ENCODE peak calls at places on chromosomes 6 and 20, in eight cellular contexts. One of them, this sample, is unnamed.

GRCh38 chr20:23613676-23614075 is 8.0 kb upstream of the CST9 start:
- DNase-seq in GM13977: no peak
- DNase-seq in stimulated activated CD8-positive, alpha-beta memory T cell treated with anti-CD3 and anti-CD28 coated beads, Interleukin-7, amount 100 ng/mL, for 1 hour: no peak
- DNase-seq in stimulated activated naive CD8-positive, alpha-beta T cell treated with anti-CD3 and anti-CD28 coated beads, Interleukin-15, amount 100 ng/mL, for 72 hours: no peak
- DNase-seq in fibroblast of the aortic adventitia: peak; percentile 71
- DNase-seq in NCI-H2171 treated with DMSO at 0.1 percent for 48 hours: no peak
- DNase-seq in NCI-H82: no peak
- DNase-seq in LoVo: no peak
- DNase-seq in this sample: no peak

GRCh38 chr6:90124904-90125510 is 171.6 kb downstream of the BACH2 start:
- DNase-seq in stimulated activated naive CD8-positive, alpha-beta T cell treated with anti-CD3 and anti-CD28 coated beads, Interleukin-15, amount 100 ng/mL, for 72 hours: no peak
- DNase-seq in stimulated activated CD8-positive, alpha-beta memory T cell treated with anti-CD3 and anti-CD28 coated beads, Interleukin-7, amount 100 ng/mL, for 1 hour: no peak
- DNase-seq in NCI-H2171 treated with DMSO at 0.1 percent for 48 hours: no peak
- DNase-seq in LoVo: no peak
- DNase-seq in NCI-H82: no peak
- DNase-seq in fibroblast of the aortic adventitia: no peak
- DNase-seq in GM13977: no peak
- DNase-seq in this sample: no peak

GRCh38 chr6:36442083-36442670 is 477 bp downstream of the PXT1 start:
- DNase-seq in LoVo: no peak
- DNase-seq in stimulated activated naive CD8-positive, alpha-beta T cell treated with anti-CD3 and anti-CD28 coated beads, Interleukin-15, amount 100 ng/mL, for 72 hours: no peak
- DNase-seq in fibroblast of the aortic adventitia: no peak
- DNase-seq in GM13977: no peak
- DNase-seq in stimulated activated CD8-positive, alpha-beta memory T cell treated with anti-CD3 and anti-CD28 coated beads, Interleukin-7, amount 100 ng/mL, for 1 hour: no peak
- DNase-seq in NCI-H82: no peak
- DNase-seq in NCI-H2171 treated with DMSO at 0.1 percent for 48 hours: no peak
- DNase-seq in this sample: no peak

GRCh38 chr6:120077489-120077888 is 727.9 kb upstream of the MAN1A1 start:
- DNase-seq in NCI-H82: peak; percentile 69
- DNase-seq in stimulated activated naive CD8-positive, alpha-beta T cell treated with anti-CD3 and anti-CD28 coated beads, Interleukin-15, amount 100 ng/mL, for 72 hours: no peak
- DNase-seq in GM13977: no peak
- DNase-seq in LoVo: peak; percentile 16
- DNase-seq in fibroblast of the aortic adventitia: peak; percentile 3
- DNase-seq in stimulated activated CD8-positive, alpha-beta memory T cell treated with anti-CD3 and anti-CD28 coated beads, Interleukin-7, amount 100 ng/mL, for 1 hour: no peak
- DNase-seq in NCI-H2171 treated with DMSO at 0.1 percent for 48 hours: peak; percentile 48
- DNase-seq in this sample: no peak

GRCh38 chr20:45880988-45881788 is at the start of gene ZSWIM1:
- DNase-seq in GM13977: peak; percentile 98
- DNase-seq in fibroblast of the aortic adventitia: peak; percentile 100
- DNase-seq in NCI-H82: peak; percentile 100
- DNase-seq in LoVo: peak; percentile 97
- DNase-seq in stimulated activated naive CD8-positive, alpha-beta T cell treated with anti-CD3 and anti-CD28 coated beads, Interleukin-15, amount 100 ng/mL, for 72 hours: peak; percentile 98
- DNase-seq in NCI-H2171 treated with DMSO at 0.1 percent for 48 hours: peak; percentile 99
- DNase-seq in stimulated activated CD8-positive, alpha-beta memory T cell treated with anti-CD3 and anti-CD28 coated beads, Interleukin-7, amount 100 ng/mL, for 1 hour: peak; percentile 97
- DNase-seq in this sample: peak; percentile 99

GRCh38 chr6:161308075-161308655 is 34.3 kb upstream of the AGPAT4 start:
- DNase-seq in fibroblast of the aortic adventitia: no peak
- DNase-seq in NCI-H82: no peak
- DNase-seq in GM13977: no peak
- DNase-seq in LoVo: no peak
- DNase-seq in stimulated activated CD8-positive, alpha-beta memory T cell treated with anti-CD3 and anti-CD28 coated beads, Interleukin-7, amount 100 ng/mL, for 1 hour: no peak
- DNase-seq in NCI-H2171 treated with DMSO at 0.1 percent for 48 hours: no peak
- DNase-seq in stimulated activated naive CD8-positive, alpha-beta T cell treated with anti-CD3 and anti-CD28 coated beads, Interleukin-15, amount 100 ng/mL, for 72 hours: no peak
- DNase-seq in this sample: no peak

GRCh38 chr6:151436814-151437213 is 15.1 kb downstream of the RMND1 start:
- DNase-seq in GM13977: no peak
- DNase-seq in fibroblast of the aortic adventitia: peak; percentile 89
- DNase-seq in stimulated activated naive CD8-positive, alpha-beta T cell treated with anti-CD3 and anti-CD28 coated beads, Interleukin-15, amount 100 ng/mL, for 72 hours: no peak
- DNase-seq in stimulated activated CD8-positive, alpha-beta memory T cell treated with anti-CD3 and anti-CD28 coated beads, Interleukin-7, amount 100 ng/mL, for 1 hour: no peak
- DNase-seq in NCI-H82: no peak
- DNase-seq in NCI-H2171 treated with DMSO at 0.1 percent for 48 hours: no peak
- DNase-seq in LoVo: no peak
- DNase-seq in this sample: no peak

GRCh38 chr6:98498359-98498758 is 336.0 kb upstream of the POU3F2 start:
- DNase-seq in LoVo: no peak
- DNase-seq in stimulated activated CD8-positive, alpha-beta memory T cell treated with anti-CD3 and anti-CD28 coated beads, Interleukin-7, amount 100 ng/mL, for 1 hour: no peak
- DNase-seq in NCI-H2171 treated with DMSO at 0.1 percent for 48 hours: no peak
- DNase-seq in GM13977: no peak
- DNase-seq in stimulated activated naive CD8-positive, alpha-beta T cell treated with anti-CD3 and anti-CD28 coated beads, Interleukin-15, amount 100 ng/mL, for 72 hours: no peak
- DNase-seq in NCI-H82: no peak
- DNase-seq in fibroblast of the aortic adventitia: no peak
- DNase-seq in this sample: no peak

GRCh38 chr6:36204068-36204753 is 7.7 kb downstream of the BRPF3 start:
- DNase-seq in fibroblast of the aortic adventitia: no peak
- DNase-seq in NCI-H2171 treated with DMSO at 0.1 percent for 48 hours: no peak
- DNase-seq in stimulated activated naive CD8-positive, alpha-beta T cell treated with anti-CD3 and anti-CD28 coated beads, Interleukin-15, amount 100 ng/mL, for 72 hours: peak; percentile 54
- DNase-seq in GM13977: no peak
- DNase-seq in NCI-H82: no peak
- DNase-seq in stimulated activated CD8-positive, alpha-beta memory T cell treated with anti-CD3 and anti-CD28 coated beads, Interleukin-7, amount 100 ng/mL, for 1 hour: no peak
- DNase-seq in LoVo: no peak
- DNase-seq in this sample: no peak

GRCh38 chr6:84953401-84953800 is 189.0 kb upstream of the TBX18 start:
- DNase-seq in LoVo: no peak
- DNase-seq in stimulated activated CD8-positive, alpha-beta memory T cell treated with anti-CD3 and anti-CD28 coated beads, Interleukin-7, amount 100 ng/mL, for 1 hour: no peak
- DNase-seq in NCI-H82: no peak
- DNase-seq in GM13977: no peak
- DNase-seq in NCI-H2171 treated with DMSO at 0.1 percent for 48 hours: no peak
- DNase-seq in stimulated activated naive CD8-positive, alpha-beta T cell treated with anti-CD3 and anti-CD28 coated beads, Interleukin-15, amount 100 ng/mL, for 72 hours: no peak
- DNase-seq in fibroblast of the aortic adventitia: no peak
- DNase-seq in this sample: no peak

GRCh38 chr20:44963325-44964215 is 2.7 kb upstream of the STK4 start:
- DNase-seq in fibroblast of the aortic adventitia: no peak
- DNase-seq in LoVo: no peak
- DNase-seq in NCI-H82: peak; percentile 38
- DNase-seq in GM13977: no peak
- DNase-seq in stimulated activated CD8-positive, alpha-beta memory T cell treated with anti-CD3 and anti-CD28 coated beads, Interleukin-7, amount 100 ng/mL, for 1 hour: no peak
- DNase-seq in NCI-H2171 treated with DMSO at 0.1 percent for 48 hours: no peak
- DNase-seq in stimulated activated naive CD8-positive, alpha-beta T cell treated with anti-CD3 and anti-CD28 coated beads, Interleukin-15, amount 100 ng/mL, for 72 hours: no peak
- DNase-seq in this sample: no peak

GRCh38 chr6:139381216-139381615 is 6.8 kb upstream of the CITED2 start:
- DNase-seq in stimulated activated CD8-positive, alpha-beta memory T cell treated with anti-CD3 and anti-CD28 coated beads, Interleukin-7, amount 100 ng/mL, for 1 hour: no peak
- DNase-seq in fibroblast of the aortic adventitia: peak; percentile 64
- DNase-seq in GM13977: no peak
- DNase-seq in NCI-H2171 treated with DMSO at 0.1 percent for 48 hours: no peak
- DNase-seq in stimulated activated naive CD8-positive, alpha-beta T cell treated with anti-CD3 and anti-CD28 coated beads, Interleukin-15, amount 100 ng/mL, for 72 hours: no peak
- DNase-seq in NCI-H82: no peak
- DNase-seq in LoVo: no peak
- DNase-seq in this sample: no peak

GRCh38 chr6:56958481-56958880 is 3.6 kb downstream of the BEND6 start:
- DNase-seq in NCI-H2171 treated with DMSO at 0.1 percent for 48 hours: no peak
- DNase-seq in stimulated activated CD8-positive, alpha-beta memory T cell treated with anti-CD3 and anti-CD28 coated beads, Interleukin-7, amount 100 ng/mL, for 1 hour: no peak
- DNase-seq in LoVo: no peak
- DNase-seq in stimulated activated naive CD8-positive, alpha-beta T cell treated with anti-CD3 and anti-CD28 coated beads, Interleukin-15, amount 100 ng/mL, for 72 hours: no peak
- DNase-seq in GM13977: no peak
- DNase-seq in fibroblast of the aortic adventitia: peak; percentile 72
- DNase-seq in NCI-H82: no peak
- DNase-seq in this sample: no peak

GRCh38 chr6:111653961-111654360 is 48.3 kb upstream of the TRAF3IP2 start:
- DNase-seq in stimulated activated naive CD8-positive, alpha-beta T cell treated with anti-CD3 and anti-CD28 coated beads, Interleukin-15, amount 100 ng/mL, for 72 hours: no peak
- DNase-seq in fibroblast of the aortic adventitia: no peak
- DNase-seq in GM13977: no peak
- DNase-seq in NCI-H82: no peak
- DNase-seq in stimulated activated CD8-positive, alpha-beta memory T cell treated with anti-CD3 and anti-CD28 coated beads, Interleukin-7, amount 100 ng/mL, for 1 hour: no peak
- DNase-seq in NCI-H2171 treated with DMSO at 0.1 percent for 48 hours: peak; percentile 89
- DNase-seq in LoVo: peak; percentile 33
- DNase-seq in this sample: no peak

GRCh38 chr20:1803216-1804128 is 91.7 kb upstream of the SIRPA start:
- DNase-seq in stimulated activated naive CD8-positive, alpha-beta T cell treated with anti-CD3 and anti-CD28 coated beads, Interleukin-15, amount 100 ng/mL, for 72 hours: peak; percentile 8
- DNase-seq in GM13977: peak; percentile 77
- DNase-seq in stimulated activated CD8-positive, alpha-beta memory T cell treated with anti-CD3 and anti-CD28 coated beads, Interleukin-7, amount 100 ng/mL, for 1 hour: no peak
- DNase-seq in LoVo: no peak
- DNase-seq in fibroblast of the aortic adventitia: peak; percentile 55
- DNase-seq in NCI-H2171 treated with DMSO at 0.1 percent for 48 hours: peak; percentile 66
- DNase-seq in NCI-H82: peak; percentile 3
- DNase-seq in this sample: no peak

GRCh38 chr6:99002826-99003225 is 55.1 kb upstream of the FBXL4 start:
- DNase-seq in NCI-H82: peak; percentile 81
- DNase-seq in stimulated activated naive CD8-positive, alpha-beta T cell treated with anti-CD3 and anti-CD28 coated beads, Interleukin-15, amount 100 ng/mL, for 72 hours: no peak
- DNase-seq in fibroblast of the aortic adventitia: no peak
- DNase-seq in LoVo: no peak
- DNase-seq in NCI-H2171 treated with DMSO at 0.1 percent for 48 hours: peak; percentile 21
- DNase-seq in GM13977: no peak
- DNase-seq in stimulated activated CD8-positive, alpha-beta memory T cell treated with anti-CD3 and anti-CD28 coated beads, Interleukin-7, amount 100 ng/mL, for 1 hour: no peak
- DNase-seq in this sample: no peak

GRCh38 chr6:130322673-130323268 is 43.0 kb upstream of the TMEM200A start:
- DNase-seq in stimulated activated CD8-positive, alpha-beta memory T cell treated with anti-CD3 and anti-CD28 coated beads, Interleukin-7, amount 100 ng/mL, for 1 hour: peak; percentile 23
- DNase-seq in stimulated activated naive CD8-positive, alpha-beta T cell treated with anti-CD3 and anti-CD28 coated beads, Interleukin-15, amount 100 ng/mL, for 72 hours: peak; percentile 26
- DNase-seq in GM13977: peak; percentile 21
- DNase-seq in NCI-H82: peak; percentile 78
- DNase-seq in LoVo: peak; percentile 71
- DNase-seq in fibroblast of the aortic adventitia: peak; percentile 91
- DNase-seq in NCI-H2171 treated with DMSO at 0.1 percent for 48 hours: peak; percentile 43
- DNase-seq in this sample: peak; percentile 42

GRCh38 chr6:19472850-19473249 is 364.3 kb upstream of the ID4 start:
- DNase-seq in stimulated activated CD8-positive, alpha-beta memory T cell treated with anti-CD3 and anti-CD28 coated beads, Interleukin-7, amount 100 ng/mL, for 1 hour: no peak
- DNase-seq in stimulated activated naive CD8-positive, alpha-beta T cell treated with anti-CD3 and anti-CD28 coated beads, Interleukin-15, amount 100 ng/mL, for 72 hours: no peak
- DNase-seq in LoVo: no peak
- DNase-seq in GM13977: no peak
- DNase-seq in NCI-H82: peak; percentile 13
- DNase-seq in fibroblast of the aortic adventitia: no peak
- DNase-seq in NCI-H2171 treated with DMSO at 0.1 percent for 48 hours: no peak
- DNase-seq in this sample: no peak

GRCh38 chr6:91781946-91782345 is 1195.1 kb upstream of the MAP3K7 start:
- DNase-seq in NCI-H82: peak; percentile 71
- DNase-seq in NCI-H2171 treated with DMSO at 0.1 percent for 48 hours: peak; percentile 76
- DNase-seq in stimulated activated CD8-positive, alpha-beta memory T cell treated with anti-CD3 and anti-CD28 coated beads, Interleukin-7, amount 100 ng/mL, for 1 hour: no peak
- DNase-seq in GM13977: no peak
- DNase-seq in stimulated activated naive CD8-positive, alpha-beta T cell treated with anti-CD3 and anti-CD28 coated beads, Interleukin-15, amount 100 ng/mL, for 72 hours: no peak
- DNase-seq in LoVo: no peak
- DNase-seq in fibroblast of the aortic adventitia: no peak
- DNase-seq in this sample: no peak

GRCh38 chr6:131215212-131215611 is 79.9 kb downstream of the AKAP7 start:
- DNase-seq in NCI-H82: no peak
- DNase-seq in GM13977: no peak
- DNase-seq in fibroblast of the aortic adventitia: no peak
- DNase-seq in NCI-H2171 treated with DMSO at 0.1 percent for 48 hours: no peak
- DNase-seq in stimulated activated CD8-positive, alpha-beta memory T cell treated with anti-CD3 and anti-CD28 coated beads, Interleukin-7, amount 100 ng/mL, for 1 hour: no peak
- DNase-seq in stimulated activated naive CD8-positive, alpha-beta T cell treated with anti-CD3 and anti-CD28 coated beads, Interleukin-15, amount 100 ng/mL, for 72 hours: no peak
- DNase-seq in LoVo: no peak
- DNase-seq in this sample: no peak

GRCh38 chr6:111592726-111593515 is 12.8 kb downstream of the TRAF3IP2 start:
- DNase-seq in LoVo: no peak
- DNase-seq in NCI-H82: peak; percentile 60
- DNase-seq in fibroblast of the aortic adventitia: no peak
- DNase-seq in NCI-H2171 treated with DMSO at 0.1 percent for 48 hours: peak; percentile 86
- DNase-seq in stimulated activated CD8-positive, alpha-beta memory T cell treated with anti-CD3 and anti-CD28 coated beads, Interleukin-7, amount 100 ng/mL, for 1 hour: no peak
- DNase-seq in GM13977: no peak
- DNase-seq in stimulated activated naive CD8-positive, alpha-beta T cell treated with anti-CD3 and anti-CD28 coated beads, Interleukin-15, amount 100 ng/mL, for 72 hours: no peak
- DNase-seq in this sample: no peak

GRCh38 chr6:139407718-139408222 is 33.3 kb upstream of the CITED2 start:
- DNase-seq in GM13977: no peak
- DNase-seq in NCI-H2171 treated with DMSO at 0.1 percent for 48 hours: no peak
- DNase-seq in stimulated activated naive CD8-positive, alpha-beta T cell treated with anti-CD3 and anti-CD28 coated beads, Interleukin-15, amount 100 ng/mL, for 72 hours: no peak
- DNase-seq in NCI-H82: no peak
- DNase-seq in stimulated activated CD8-positive, alpha-beta memory T cell treated with anti-CD3 and anti-CD28 coated beads, Interleukin-7, amount 100 ng/mL, for 1 hour: no peak
- DNase-seq in fibroblast of the aortic adventitia: peak; percentile 99
- DNase-seq in LoVo: peak; percentile 53
- DNase-seq in this sample: peak; percentile 51

GRCh38 chr6:154161689-154162088 is 122.6 kb downstream of the OPRM1 start:
- DNase-seq in NCI-H2171 treated with DMSO at 0.1 percent for 48 hours: no peak
- DNase-seq in fibroblast of the aortic adventitia: no peak
- DNase-seq in stimulated activated naive CD8-positive, alpha-beta T cell treated with anti-CD3 and anti-CD28 coated beads, Interleukin-15, amount 100 ng/mL, for 72 hours: no peak
- DNase-seq in GM13977: peak; percentile 27
- DNase-seq in LoVo: no peak
- DNase-seq in stimulated activated CD8-positive, alpha-beta memory T cell treated with anti-CD3 and anti-CD28 coated beads, Interleukin-7, amount 100 ng/mL, for 1 hour: no peak
- DNase-seq in NCI-H82: no peak
- DNase-seq in this sample: no peak

GRCh38 chr6:35544748-35545361 is 32.2 kb upstream of the TULP1 start:
- DNase-seq in NCI-H2171 treated with DMSO at 0.1 percent for 48 hours: no peak
- DNase-seq in stimulated activated CD8-positive, alpha-beta memory T cell treated with anti-CD3 and anti-CD28 coated beads, Interleukin-7, amount 100 ng/mL, for 1 hour: no peak
- DNase-seq in GM13977: no peak
- DNase-seq in fibroblast of the aortic adventitia: no peak
- DNase-seq in NCI-H82: peak; percentile 95
- DNase-seq in LoVo: no peak
- DNase-seq in stimulated activated naive CD8-positive, alpha-beta T cell treated with anti-CD3 and anti-CD28 coated beads, Interleukin-15, amount 100 ng/mL, for 72 hours: no peak
- DNase-seq in this sample: peak; percentile 28

GRCh38 chr6:10276106-10276505 is 138.8 kb downstream of the TFAP2A start:
- DNase-seq in NCI-H82: no peak
- DNase-seq in GM13977: no peak
- DNase-seq in fibroblast of the aortic adventitia: peak; percentile 15
- DNase-seq in stimulated activated CD8-positive, alpha-beta memory T cell treated with anti-CD3 and anti-CD28 coated beads, Interleukin-7, amount 100 ng/mL, for 1 hour: no peak
- DNase-seq in LoVo: no peak
- DNase-seq in NCI-H2171 treated with DMSO at 0.1 percent for 48 hours: no peak
- DNase-seq in stimulated activated naive CD8-positive, alpha-beta T cell treated with anti-CD3 and anti-CD28 coated beads, Interleukin-15, amount 100 ng/mL, for 72 hours: no peak
- DNase-seq in this sample: no peak

GRCh38 chr6:107972413-107973096 is 14.5 kb upstream of the SEC63 start:
- DNase-seq in GM13977: no peak
- DNase-seq in stimulated activated CD8-positive, alpha-beta memory T cell treated with anti-CD3 and anti-CD28 coated beads, Interleukin-7, amount 100 ng/mL, for 1 hour: no peak
- DNase-seq in stimulated activated naive CD8-positive, alpha-beta T cell treated with anti-CD3 and anti-CD28 coated beads, Interleukin-15, amount 100 ng/mL, for 72 hours: no peak
- DNase-seq in fibroblast of the aortic adventitia: no peak
- DNase-seq in NCI-H82: peak; percentile 96
- DNase-seq in NCI-H2171 treated with DMSO at 0.1 percent for 48 hours: no peak
- DNase-seq in LoVo: no peak
- DNase-seq in this sample: no peak

GRCh38 chr20:43460172-43460829 is 2.6 kb downstream of the SRSF6 start:
- DNase-seq in LoVo: no peak
- DNase-seq in stimulated activated CD8-positive, alpha-beta memory T cell treated with anti-CD3 and anti-CD28 coated beads, Interleukin-7, amount 100 ng/mL, for 1 hour: no peak
- DNase-seq in GM13977: no peak
- DNase-seq in NCI-H82: no peak
- DNase-seq in stimulated activated naive CD8-positive, alpha-beta T cell treated with anti-CD3 and anti-CD28 coated beads, Interleukin-15, amount 100 ng/mL, for 72 hours: no peak
- DNase-seq in NCI-H2171 treated with DMSO at 0.1 percent for 48 hours: no peak
- DNase-seq in fibroblast of the aortic adventitia: no peak
- DNase-seq in this sample: no peak

This sample was measured in PC-9.